ENCODE peak calls at places on chromosomes 1 and 21, in seven cellular contexts. Y is right cardiac atrium; Q is EH; R is LoVo; X is stimulated activated CD4-positive, alpha-beta T cell treated with anti-CD3 and anti-CD28 coated beads, Interleukin-1b, Interleukin-23, amount 100 ng/mL, for 24 hours; J is heart right ventricle; O is ELR. D is an unnamed sample.
A peak's percentile ranks its signal among the peaks of the same experiment; 100 is the strongest.

GRCh38 chr21:34623519-34623918 is 8.6 kb upstream of the RCAN1 start:
- DNase-seq in Y (no peak), Q (no peak), R (no peak), X (no peak), J (no peak), O (no peak), D (no peak)

GRCh38 chr1:41843378-41843777 is 75.3 kb downstream of the HIVEP3 start:
- DNase-seq in Y (no peak), Q (peak; percentile 90), R (no peak), X (no peak), J (no peak), O (peak; percentile 72), D (no peak)

GRCh38 chr1:63327417-63328139 is 5.2 kb downstream of the FOXD3 start:
- DNase-seq in Y (peak; percentile 71), Q (peak; percentile 69), R (peak; percentile 75), X (no peak), J (peak; percentile 50), O (peak; percentile 74), D (no peak)

GRCh38 chr21:26683996-26684395 is 110.9 kb upstream of the CYYR1 start:
- DNase-seq in Y (no peak), Q (no peak), R (no peak), X (no peak), J (no peak), O (no peak), D (no peak)

GRCh38 chr1:64155285-64155684 is 48.1 kb upstream of the UBE2U start:
- DNase-seq in Y (no peak), Q (no peak), R (no peak), X (no peak), J (no peak), O (no peak), D (no peak)

GRCh38 chr1:15007368-15007767 is 146.2 kb upstream of the TMEM51 start:
- DNase-seq in Y (peak; percentile 52), Q (no peak), R (no peak), X (no peak), J (no peak), O (no peak), D (no peak)

GRCh38 chr1:107004421-107004820 is 52.1 kb upstream of the PRMT6 start:
- DNase-seq in Y (no peak), Q (no peak), R (no peak), X (no peak), J (no peak), O (no peak), D (no peak)

GRCh38 chr1:3192359-3192758 is 123.4 kb downstream of the PRDM16 start:
- DNase-seq in Y (no peak), Q (no peak), R (no peak), X (no peak), J (no peak), O (no peak), D (no peak)

GRCh38 chr1:234613128-234613875 is 3.3 kb upstream of the IRF2BP2 start:
- DNase-seq in Y (no peak), Q (peak; percentile 82), R (peak; percentile 45), X (no peak), J (no peak), O (peak; percentile 49), D (no peak)

GRCh38 chr21:42997053-42997452 is 22.7 kb downstream of the PKNOX1 start:
- DNase-seq in Y (peak; percentile 85), Q (peak; percentile 97), R (no peak), X (no peak), J (peak; percentile 36), O (peak; percentile 95), D (no peak)

GRCh38 chr1:202037706-202038296 is 27.4 kb downstream of the ELF3 start:
- DNase-seq in Y (no peak), Q (peak; percentile 46), R (no peak), X (no peak), J (no peak), O (no peak), D (no peak)

GRCh38 chr1:54777011-54777410 is 12.7 kb upstream of the PARS2 start:
- DNase-seq in Y (no peak), Q (no peak), R (no peak), X (no peak), J (no peak), O (no peak), D (no peak)

GRCh38 chr21:36710729-36711048 is 11.8 kb downstream of the SIM2 start:
- DNase-seq in Y (peak; percentile 41), Q (no peak), R (no peak), X (no peak), J (no peak), O (no peak), D (no peak)

GRCh38 chr1:203791498-203791897 is 3.9 kb upstream of the ZBED6 start:
- DNase-seq in Y (no peak), Q (peak; percentile 39), R (no peak), X (no peak), J (no peak), O (peak; percentile 32), D (no peak)

GRCh38 chr1:193919827-193920226 is 733.4 kb upstream of the B3GALT2 start:
- DNase-seq in Y (no peak), Q (peak; percentile 38), R (no peak), X (no peak), J (no peak), O (peak; percentile 7), D (no peak)

GRCh38 chr1:167997037-167997575 is 60.2 kb upstream of the MPC2 start:
- DNase-seq in Y (no peak), Q (no peak), R (no peak), X (no peak), J (no peak), O (no peak), D (no peak)

GRCh38 chr1:156268336-156268735 is 14.3 kb downstream of the SMG5 start:
- DNase-seq in Y (no peak), Q (peak; percentile 44), R (no peak), X (no peak), J (no peak), O (peak; percentile 69), D (no peak)

GRCh38 chr1:155976062-155976912 is 2.1 kb downstream of the ARHGEF2 start:
- DNase-seq in Y (peak; percentile 88), Q (peak; percentile 90), R (no peak), X (no peak), J (peak; percentile 72), O (peak; percentile 63), D (peak; percentile 60)

GRCh38 chr1:175394739-175395138 is 202.2 kb upstream of the KIAA0040 start:
- DNase-seq in Y (no peak), Q (no peak), R (no peak), X (no peak), J (no peak), O (no peak), D (no peak)

GRCh38 chr21:45823100-45823681 is 158.4 kb upstream of the COL6A1 start:
- DNase-seq in Y (no peak), Q (no peak), R (no peak), X (no peak), J (no peak), O (no peak), D (no peak)

GRCh38 chr21:38333290-38334272 is 76.8 kb downstream of the KCNJ15 start:
- DNase-seq in Y (no peak), Q (peak; percentile 42), R (no peak), X (no peak), J (peak; percentile 40), O (peak; percentile 35), D (no peak)

GRCh38 chr21:15000076-15000475 is 64.7 kb downstream of the NRIP1 start:
- DNase-seq in Y (no peak), Q (peak; percentile 69), R (no peak), X (no peak), J (no peak), O (peak; percentile 67), D (no peak)

GRCh38 chr1:198156111-198156744 is 570 bp upstream of the NEK7 start:
- DNase-seq in Y (peak; percentile 51), Q (peak; percentile 83), R (peak; percentile 76), X (peak; percentile 48), J (peak; percentile 28), O (peak; percentile 80), D (peak; percentile 58)

GRCh38 chr1:210248341-210248740 is 15.7 kb downstream of the SERTAD4 start:
- DNase-seq in Y (no peak), Q (peak; percentile 11), R (no peak), X (no peak), J (no peak), O (peak; percentile 23), D (no peak)

GRCh38 chr21:16800536-16800935 is 712.3 kb upstream of the CXADR start:
- DNase-seq in Y (no peak), Q (no peak), R (no peak), X (no peak), J (no peak), O (peak; percentile 21), D (no peak)

GRCh38 chr1:165875171-165875570 is 47.8 kb downstream of the UCK2 start:
- DNase-seq in Y (no peak), Q (no peak), R (no peak), X (no peak), J (no peak), O (no peak), D (no peak)

GRCh38 chr1:8711873-8712412 is 105.5 kb downstream of the RERE start:
- DNase-seq in Y (no peak), Q (no peak), R (no peak), X (no peak), J (no peak), O (no peak), D (no peak)

GRCh38 chr1:80799457-80799856 is 1001.3 kb upstream of the ADGRL2 start:
- DNase-seq in Y (no peak), Q (no peak), R (no peak), X (no peak), J (no peak), O (no peak), D (no peak)

GRCh38 chr1:238324465-238324864 is 433.7 kb upstream of the ZP4 start:
- DNase-seq in Y (no peak), Q (no peak), R (no peak), X (no peak), J (no peak), O (no peak), D (no peak)

GRCh38 chr1:177611402-177611801 is 358.5 kb downstream of the SEC16B start:
- DNase-seq in Y (no peak), Q (no peak), R (no peak), X (no peak), J (no peak), O (no peak), D (no peak)

GRCh38 chr1:183936791-183937190 is 100.7 kb downstream of the COLGALT2 start:
- DNase-seq in Y (no peak), Q (no peak), R (no peak), X (no peak), J (no peak), O (no peak), D (no peak)

GRCh38 chr1:181398544-181398943 is 84.8 kb upstream of the CACNA1E start:
- DNase-seq in Y (no peak), Q (no peak), R (no peak), X (no peak), J (no peak), O (no peak), D (no peak)

GRCh38 chr1:117216718-117217117 is 6.0 kb upstream of the VTCN1 start:
- DNase-seq in Y (no peak), Q (no peak), R (no peak), X (no peak), J (no peak), O (no peak), D (no peak)

GRCh38 chr1:221440658-221441057 is 301.2 kb downstream of the DUSP10 start:
- DNase-seq in Y (peak; percentile 51), Q (peak; percentile 28), R (no peak), X (no peak), J (no peak), O (peak; percentile 63), D (no peak)

GRCh38 chr1:161725888-161726630 is 4.7 kb downstream of the FCRLB start:
- DNase-seq in Y (peak; percentile 80), Q (peak; percentile 72), R (peak; percentile 30), X (peak; percentile 14), J (peak; percentile 41), O (peak; percentile 74), D (peak; percentile 12)

GRCh38 chr1:230299148-230300006 is 126.8 kb downstream of the PGBD5 start:
- DNase-seq in Y (no peak), Q (no peak), R (no peak), X (no peak), J (no peak), O (no peak), D (no peak)

GRCh38 chr1:75233302-75233929 is 99.2 kb downstream of the LHX8 start:
- DNase-seq in Y (no peak), Q (peak; percentile 32), R (peak; percentile 40), X (no peak), J (no peak), O (peak; percentile 42), D (no peak)

GRCh38 chr1:23084880-23085279 is 65.6 kb downstream of the KDM1A start:
- DNase-seq in Y (no peak), Q (no peak), R (no peak), X (no peak), J (no peak), O (no peak), D (no peak)

D was measured in effector CD4-positive, alpha-beta T cell.